ENCODE peak calls at places on chromosomes 6 and 20, in five cellular contexts. I is adrenal gland, M is pancreas, B is heart left ventricle, S is Peyer's patch. X is an unnamed sample.

GRCh38 chr20:37988555-37988954 is 44.7 kb downstream of the TTI1 start:
- DNase-seq in I (no peak), B (no peak), M (no peak), S (no peak), X (no peak)

GRCh38 chr6:141510803-141511202 is 621.9 kb upstream of the GJE1 start:
- DNase-seq in B (no peak), M (no peak), I (no peak), S (no peak), X (no peak)

GRCh38 chr6:11197846-11198245 is 34.6 kb downstream of the NEDD9 start:
- DNase-seq in I (no peak), S (no peak), M (no peak), B (no peak), X (no peak)

GRCh38 chr6:26286168-26286854 is 78.7 kb upstream of the BTN3A2 start:
- DNase-seq in I (peak), B (peak), M (peak), S (peak), X (no peak)

GRCh38 chr6:89584539-89584938 is 54.0 kb downstream of the LYRM2 start:
- DNase-seq in I (no peak), S (no peak), M (no peak), B (no peak), X (no peak)

GRCh38 chr20:58741384-58741783 is 48.8 kb downstream of the NPEPL1 start:
- DNase-seq in I (no peak), S (no peak), B (no peak), M (no peak), X (no peak)

GRCh38 chr6:4533576-4533975 is 242.6 kb upstream of the CDYL start:
- DNase-seq in S (no peak), B (no peak), I (no peak), M (no peak), X (no peak)

GRCh38 chr6:146595981-146596731 is 2.6 kb upstream of the ADGB start:
- DNase-seq in I (no peak), M (no peak), B (peak), S (no peak), X (no peak)

GRCh38 chr6:34792605-34793500 is 970 bp downstream of the BLTP3A start:
- DNase-seq in S (no peak), B (no peak), I (peak), M (peak), X (no peak)

GRCh38 chr20:10576411-10576810 is 97.4 kb downstream of the JAG1 start:
- DNase-seq in I (no peak), S (no peak), B (no peak), M (no peak), X (no peak)

GRCh38 chr20:56540415-56540814 is 7.4 kb downstream of the FAM209B start:
- DNase-seq in S (no peak), B (no peak), I (no peak), M (no peak), X (no peak)

GRCh38 chr6:53437557-53438202 is 88.9 kb upstream of the ELOVL5 start:
- DNase-seq in M (peak), I (peak), S (no peak), B (no peak), X (no peak)

GRCh38 chr6:148464319-148465010 is 121.8 kb downstream of the SASH1 start:
- DNase-seq in S (peak), I (peak), B (peak), M (peak), X (peak)

GRCh38 chr6:133404728-133405127 is 163.6 kb downstream of the EYA4 start:
- DNase-seq in M (no peak), B (no peak), S (no peak), I (no peak), X (no peak)

GRCh38 chr6:138004423-138005287 is 102.6 kb downstream of the PERP start:
- DNase-seq in M (no peak), B (no peak), I (no peak), S (no peak), X (no peak)

GRCh38 chr20:36040571-36040970 is 72.2 kb downstream of the CNBD2 start:
- DNase-seq in M (no peak), B (no peak), S (no peak), I (no peak), X (no peak)

GRCh38 chr6:912871-913663 is 220.1 kb upstream of the EXOC2 start:
- DNase-seq in M (peak), B (no peak), I (no peak), S (no peak), X (no peak)

GRCh38 chr20:64102647-64103354 is 4.6 kb downstream of the NPBWR2 start:
- DNase-seq in S (no peak), B (peak), M (no peak), I (no peak), X (no peak)

GRCh38 chr6:68400396-68400795 is 234.7 kb upstream of the ADGRB3 start:
- DNase-seq in S (no peak), M (no peak), B (no peak), I (no peak), X (no peak)

GRCh38 chr20:45359406-45360148 is 3.4 kb upstream of the SYS1 start:
- DNase-seq in M (no peak), I (peak), B (no peak), S (no peak), X (no peak)

GRCh38 chr6:119162134-119162761 is 83.8 kb upstream of the FAM184A start:
- DNase-seq in M (no peak), S (no peak), B (no peak), I (no peak), X (no peak)

GRCh38 chr20:62274332-62275262 is 28.2 kb upstream of the ADRM1 start:
- DNase-seq in I (no peak), B (no peak), M (no peak), S (no peak), X (no peak)

GRCh38 chr6:163793584-163793983 is 379.1 kb downstream of the QKI start:
- DNase-seq in B (no peak), I (no peak), S (no peak), M (no peak), X (peak)

GRCh38 chr6:25608562-25609174 is 43.3 kb upstream of the SCGN start:
- DNase-seq in B (no peak), S (no peak), M (no peak), I (no peak), X (no peak)

GRCh38 chr6:126811307-126811706 is 307.2 kb upstream of the RSPO3 start:
- DNase-seq in M (no peak), I (no peak), B (no peak), S (no peak), X (no peak)

GRCh38 chr6:128508588-128509296 is 11.7 kb downstream of the PTPRK start:
- DNase-seq in I (no peak), M (no peak), S (no peak), B (no peak), X (no peak)

GRCh38 chr6:105400501-105400900 is 2.4 kb downstream of the PREP start:
- DNase-seq in I (no peak), S (no peak), M (no peak), B (no peak), X (no peak)

GRCh38 chr6:111113731-111114438 is 26.6 kb downstream of the SLC16A10 start:
- DNase-seq in M (peak), B (peak), I (peak), S (no peak), X (no peak)

DNA sequence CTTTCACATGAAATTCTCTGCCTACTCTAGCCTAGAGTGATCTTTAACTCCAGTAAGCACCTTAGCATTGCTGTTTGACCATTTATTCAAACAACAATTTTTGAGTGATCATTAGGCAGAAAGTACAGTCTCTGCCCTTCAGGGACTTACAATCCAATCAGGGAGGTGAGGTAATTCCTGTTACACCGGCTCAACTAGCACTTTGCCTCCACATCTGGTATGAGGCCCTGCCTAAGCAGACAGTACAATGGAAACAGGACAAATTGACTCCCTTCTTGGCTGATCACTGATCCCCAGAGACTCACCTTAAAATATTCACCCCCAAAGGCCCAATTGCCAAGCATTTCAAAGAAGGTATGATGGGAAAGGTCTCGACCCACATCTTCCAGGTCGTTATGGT is 1.4 kb downstream of the AARS2 start:
- DNase-seq in I (no peak), B (no peak), S (no peak), M (no peak), X (no peak)
- H3K4me3 ChIP-seq in I (no peak), B (peak), S (peak), M (no peak), X (no peak)

GRCh38 chr6:131051316-131051715 is 11.7 kb downstream of the EPB41L2 start:
- DNase-seq in B (no peak), M (no peak), I (no peak), S (no peak), X (no peak)
- TF ChIP-seq CTCF in B (no peak), M (no peak), I (no peak), S (no peak), X (no peak)

GRCh38 chr6:162251257-162251656 is 476.3 kb downstream of the PRKN start:
- DNase-seq in M (peak), S (no peak), I (no peak), B (no peak), X (no peak)
- H3K4me3 ChIP-seq in M (no peak), S (no peak), I (no peak), B (no peak), X (no peak)

GRCh38 chr6:77740380-77740779 is 87.5 kb downstream of the MEI4 start:
- DNase-seq in S (no peak), M (no peak), I (no peak), B (no peak), X (no peak)
- TF ChIP-seq CTCF in S (no peak), M (peak), I (peak), B (peak), X (peak)

GRCh38 chr6:15941168-15941567 is 187.7 kb upstream of the MYLIP start:
- DNase-seq in S (no peak), B (no peak), I (no peak), M (no peak), X (peak)
- H3K4me3 ChIP-seq in S (no peak), B (no peak), I (no peak), M (no peak), X (no peak)

GRCh38 chr20:50133041-50133440 is 20.1 kb upstream of the UBE2V1 start:
- DNase-seq in I (peak), M (no peak), B (no peak), S (no peak), X (no peak)

GRCh38 chr20:50136822-50137599 is 16.5 kb downstream of the PEDS1 start:
- DNase-seq in I (no peak), B (no peak), S (no peak), M (no peak), X (no peak)

GRCh38 chr20:50130995-50131394 is 18.0 kb upstream of the UBE2V1 start:
- DNase-seq in I (no peak), M (no peak), S (no peak), B (peak), X (no peak)

GRCh38 chr20:50130346-50130703 is 17.4 kb upstream of the UBE2V1 start:
- DNase-seq in M (no peak), S (no peak), I (no peak), B (no peak), X (no peak)

DNA sequence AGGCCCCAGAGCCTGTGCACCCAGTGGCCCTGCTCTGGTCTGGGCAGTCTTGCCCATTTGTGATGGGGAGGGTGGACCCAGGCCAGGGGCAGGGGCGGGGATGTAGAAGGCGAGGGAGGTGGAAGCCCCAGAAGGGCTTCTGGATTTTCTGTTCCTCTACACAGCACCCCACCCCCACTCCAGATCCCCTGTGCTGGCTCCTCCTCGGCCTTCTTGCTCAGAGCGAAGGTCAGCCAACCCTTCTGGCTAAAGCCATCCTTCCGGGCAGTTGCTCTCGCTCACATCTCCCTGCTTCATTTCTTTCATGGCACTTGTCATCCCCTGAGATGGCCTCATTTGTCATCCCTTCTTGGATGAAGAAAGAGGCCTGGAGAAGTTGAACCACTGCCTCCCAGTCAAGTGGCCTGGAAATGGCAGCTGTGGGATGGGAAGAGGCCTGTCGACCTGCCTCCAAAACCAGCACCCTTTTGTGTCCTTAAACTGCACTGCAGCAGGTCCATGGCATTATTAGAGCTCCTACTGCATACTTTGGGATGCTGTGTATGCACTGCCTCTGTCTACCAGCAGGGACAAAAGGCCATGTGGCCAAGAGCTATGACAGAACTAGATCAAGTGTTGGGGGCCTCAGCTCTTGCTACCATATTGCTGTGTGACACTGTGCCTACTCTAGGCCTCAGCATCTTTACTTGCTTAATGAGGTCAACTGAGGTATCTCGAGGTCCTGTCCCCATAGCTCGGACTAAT is 19.9 kb downstream of the PEDS1 start:
- DNase-seq in B (peak), M (no peak), I (peak), S (no peak), X (no peak)
- TF ChIP-seq CTCF in B (no peak), M (no peak), I (peak), S (no peak), X (peak)

DNA sequence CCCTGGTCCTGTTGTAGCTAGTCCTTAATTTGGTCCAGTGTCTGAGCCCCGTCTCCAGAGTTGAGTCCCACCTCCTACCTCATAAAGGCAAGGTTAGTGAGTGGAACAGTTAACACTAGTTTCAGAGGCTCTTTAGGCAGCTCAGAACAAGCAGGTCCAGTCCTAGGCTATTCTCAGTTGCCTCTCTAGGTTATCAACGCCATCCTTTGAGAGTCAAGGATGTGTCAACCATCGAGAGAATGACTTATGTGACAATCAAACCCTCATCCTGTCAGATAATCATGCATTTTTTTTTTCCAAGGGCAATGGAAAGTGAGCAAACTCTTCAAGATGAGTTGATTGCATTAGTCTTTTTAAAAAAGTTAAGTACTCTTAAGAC is 64.0 kb upstream of the TXNDC5 start:
- DNase-seq in I (no peak), M (no peak), S (no peak), B (no peak), X (no peak)
- H3K4me3 ChIP-seq in I (no peak), M (no peak), S (no peak), B (no peak), X (no peak)

X was measured in GM12864.